ENCODE peak calls at places on chromosomes 3 and 15, in six cellular contexts. L is spleen; Y is GM04504; E is left ventricle myocardium superior; M is amniotic stem cell; I is naive thymus-derived CD8-positive, alpha-beta T cell. X is an unnamed sample.

GRCh38 chr3:56061227-56061626 is 407.0 kb downstream of the ERC2 start:
- DNase-seq in L (no peak), Y (no peak), E (no peak), M (no peak), I (no peak), X (no peak)

GRCh38 chr3:173371848-173372487 is 25.6 kb upstream of the NLGN1 start:
- DNase-seq in L (no peak), Y (no peak), E (no peak), M (no peak), I (no peak), X (peak; percentile 21)

GRCh38 chr3:45942051-45942825 is 1.0 kb upstream of the CXCR6 start:
- DNase-seq in L (no peak), Y (no peak), E (peak; percentile 29), M (no peak), I (no peak), X (peak; percentile 50)

GRCh38 chr3:141368925-141369794 is 856 bp downstream of the ZBTB38 start:
- DNase-seq in L (no peak), Y (no peak), E (no peak), M (no peak), I (no peak), X (no peak)

GRCh38 chr3:28792604-28793003 is 444.0 kb upstream of the AZI2 start:
- DNase-seq in L (no peak), Y (no peak), E (no peak), M (no peak), I (no peak), X (no peak)

GRCh38 chr15:68177747-68178146 is 27.4 kb downstream of the CALML4 start:
- DNase-seq in L (no peak), Y (no peak), E (no peak), M (no peak), I (no peak), X (no peak)

GRCh38 chr3:136545664-136546266 is 206.4 kb downstream of the STAG1 start:
- DNase-seq in L (no peak), Y (no peak), E (no peak), M (no peak), I (no peak), X (no peak)

GRCh38 chr15:62600376-62600775 is 435.3 kb upstream of the C2CD4B start:
- DNase-seq in L (no peak), Y (no peak), E (no peak), M (no peak), I (no peak), X (no peak)

GRCh38 chr3:150238995-150239612 is 169.0 kb upstream of the TSC22D2 start:
- DNase-seq in L (no peak), Y (no peak), E (no peak), M (no peak), I (no peak), X (no peak)

GRCh38 chr3:57000012-57000411 is 60.5 kb upstream of the SPATA12 start:
- DNase-seq in L (no peak), Y (no peak), E (no peak), M (no peak), I (no peak), X (no peak)

GRCh38 chr15:72764656-72765055 is 18.9 kb downstream of the ADPGK start:
- DNase-seq in L (no peak), Y (no peak), E (no peak), M (no peak), I (no peak), X (no peak)

GRCh38 chr15:64209680-64210334 is 47.0 kb upstream of the PPIB start:
- DNase-seq in L (no peak), Y (no peak), E (no peak), M (peak; percentile 36), I (no peak), X (peak; percentile 41)

GRCh38 chr15:94412979-94413741 is 181.8 kb downstream of the MCTP2 start:
- DNase-seq in L (no peak), Y (no peak), E (no peak), M (peak; percentile 6), I (no peak), X (no peak)

GRCh38 chr3:138439646-138440045 is 5.2 kb downstream of the ESYT3 start:
- DNase-seq in L (no peak), Y (no peak), E (no peak), M (no peak), I (no peak), X (peak; percentile 11)

X was measured in SK-N-SH.